ENCODE peak calls at places on chromosomes 3 and 15, in five cellular contexts. M is esophagus squamous epithelium, I is suprapubic skin, F is foreskin fibroblast, P is psoas muscle. C is an unnamed sample.

GRCh38 chr15:33638439-33638838 is 327.7 kb downstream of the RYR3 start:
- DNase-seq in M (no peak), P (no peak), F (no peak), I (no peak), C (no peak)

GRCh38 chr3:168812234-168812633 is 716.5 kb upstream of the GOLIM4 start:
- DNase-seq in M (no peak), P (no peak), I (no peak), F (peak), C (no peak)

GRCh38 chr3:15292765-15293522 is 39.4 kb downstream of the SH3BP5 start:
- DNase-seq in F (peak), P (peak), M (no peak), I (no peak), C (no peak)

GRCh38 chr15:27237319-27237939 is 266.4 kb downstream of the GABRG3 start:
- DNase-seq in M (no peak), I (no peak), P (no peak), F (no peak), C (no peak)

GRCh38 chr15:41900526-41901380 is 6.9 kb upstream of the SPTBN5 start:
- DNase-seq in I (no peak), P (no peak), F (no peak), M (no peak), C (no peak)

GRCh38 chr3:57164217-57164605 is 942 bp downstream of the IL17RD start:
- DNase-seq in P (peak), F (peak), M (no peak), I (no peak), C (no peak)

GRCh38 chr3:133474251-133474801 is 74.5 kb downstream of the BFSP2 start:
- DNase-seq in M (no peak), I (peak), P (peak), F (peak), C (no peak)

GRCh38 chr3:7410782-7411181 is 549.9 kb downstream of the GRM7 start:
- DNase-seq in I (no peak), M (no peak), F (no peak), P (no peak), C (no peak)

GRCh38 chr3:196975349-196975748 is 6.7 kb upstream of the PIGZ start:
- DNase-seq in P (no peak), I (peak), F (no peak), M (no peak), C (no peak)

GRCh38 chr3:53162672-53163458 is 1.9 kb downstream of the PRKCD start:
- DNase-seq in F (peak), M (peak), P (no peak), I (no peak), C (no peak)

GRCh38 chr15:89654847-89655805 is at the start of gene KIF7:
- DNase-seq in I (peak), P (peak), M (no peak), F (peak), C (no peak)

GRCh38 chr3:152272771-152273242 is 4.1 kb downstream of the MBNL1 start:
- DNase-seq in F (peak), M (no peak), P (no peak), I (no peak), C (peak)
- H3K4me3 ChIP-seq in F (peak), M (no peak), P (peak), I (peak), C (peak)

DNA sequence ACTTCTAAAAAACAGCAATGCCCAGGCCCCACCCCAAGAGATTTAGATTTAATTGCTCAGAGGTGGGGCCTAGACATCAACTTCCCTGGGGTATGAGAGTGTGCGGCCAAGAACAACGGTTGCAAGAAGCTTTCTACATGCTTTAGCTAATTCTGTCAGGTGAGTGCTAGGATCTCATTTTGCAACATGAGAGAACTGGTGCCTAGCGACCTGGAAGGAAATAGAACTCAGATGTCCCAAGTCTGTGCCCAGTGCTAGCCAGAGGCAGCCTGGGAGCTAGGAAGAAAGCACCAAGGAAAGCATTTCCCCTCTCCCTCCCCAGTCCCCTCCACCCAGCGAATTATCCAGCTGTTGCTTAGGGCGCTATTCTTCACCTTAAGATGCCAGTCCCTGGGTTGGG is 22.9 kb upstream of the HRH1 start:
- DNase-seq in F (no peak), I (no peak), M (no peak), P (no peak), C (no peak)
- TF ChIP-seq CTCF in F (no peak), I (no peak), M (no peak), P (no peak), C (no peak)

GRCh38 chr3:48656841-48657281 is 5.8 kb downstream of the CELSR3 start:
- DNase-seq in I (no peak), F (no peak), P (no peak), M (no peak), C (no peak)
- H3K4me3 ChIP-seq in I (peak), F (peak), P (peak), M (peak), C (no peak)

DNA sequence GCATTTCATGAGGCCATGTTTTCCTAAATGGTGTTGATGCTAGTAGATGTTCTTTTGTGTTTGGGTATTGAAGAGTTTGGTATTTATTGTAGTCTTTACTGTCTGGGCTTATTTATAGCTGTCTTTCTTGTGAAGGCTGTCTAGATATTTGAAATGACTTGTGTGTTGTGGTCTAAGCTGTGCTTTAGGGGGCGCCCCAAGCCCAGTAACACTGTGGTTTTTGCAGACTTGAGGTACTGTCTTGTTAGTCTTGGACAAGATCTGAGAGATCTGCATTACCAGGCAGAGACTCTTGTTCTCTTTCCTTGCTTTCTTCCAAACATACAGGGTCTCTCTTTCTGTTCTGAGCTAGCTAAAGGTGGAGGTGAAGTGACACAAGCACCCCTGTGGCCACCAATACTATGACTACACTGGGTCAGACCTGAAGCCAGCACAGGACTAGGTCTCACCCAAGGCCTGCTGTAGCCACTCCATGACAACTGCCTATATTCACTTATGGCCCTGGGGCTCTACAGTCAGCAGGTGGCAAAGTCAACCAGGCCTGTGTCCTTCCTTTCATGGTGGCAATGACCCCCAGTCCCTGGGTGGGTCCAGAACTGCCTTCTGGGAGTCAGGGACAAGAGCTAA is 152.1 kb upstream of the TBC1D5 start:
- DNase-seq in F (peak), M (no peak), P (no peak), I (no peak), C (no peak)
- TF ChIP-seq CTCF in F (peak), M (peak), P (no peak), I (no peak), C (peak)

GRCh38 chr3:46629571-46630517 is 17.5 kb downstream of the FAM240A start:
- DNase-seq in I (peak), M (no peak), P (peak), F (peak), C (no peak)
- H3K4me3 ChIP-seq in I (peak), M (no peak), P (peak), F (peak), C (peak)

DNA sequence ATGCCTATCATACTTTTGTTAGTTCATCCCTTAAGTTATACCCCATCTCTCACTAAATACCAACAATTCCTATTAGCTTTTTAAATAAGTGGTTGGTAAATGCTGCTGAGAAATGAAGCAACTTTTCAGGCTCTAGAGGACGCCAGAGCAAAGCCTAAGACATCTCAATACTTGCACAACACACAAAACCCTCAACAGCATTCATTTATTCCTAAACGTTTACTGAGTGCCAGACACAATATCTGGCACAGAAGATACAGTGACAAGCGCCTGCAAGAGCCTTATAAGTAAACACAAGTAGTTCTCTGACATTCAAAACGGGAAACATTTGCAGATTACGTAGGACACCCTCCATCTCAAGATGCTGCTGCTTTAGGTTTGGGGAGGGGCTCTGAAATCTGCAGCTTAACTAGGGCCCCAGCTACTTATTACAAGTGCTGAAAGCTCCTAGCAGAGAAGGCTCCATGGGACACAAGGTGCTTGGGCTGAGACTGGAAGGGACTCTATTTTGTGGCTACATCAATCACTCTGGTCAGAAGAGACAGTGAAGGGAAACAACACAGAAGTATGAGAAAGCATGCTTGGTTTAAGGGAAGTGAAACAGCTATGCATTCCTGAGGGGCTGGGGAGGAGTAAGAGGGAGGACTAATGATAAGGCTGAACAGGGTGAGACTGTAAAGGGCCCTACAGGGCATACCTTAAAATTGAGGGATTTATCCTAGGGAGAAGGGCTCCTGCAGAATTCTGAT is 311.3 kb downstream of the PLCL2 start:
- DNase-seq in I (no peak), M (no peak), P (no peak), F (peak), C (no peak)
- TF ChIP-seq CTCF in I (no peak), M (no peak), P (peak), F (no peak), C (no peak)